ENCODE peak calls at places on chromosome 3, in nine cellular contexts. N is left ventricle myocardium superior; D is activated T-cell treated with anti-CD3 and anti-CD28 coated beads, Interleukin-2, amount 50 U/mL, for 72 hours; B is Right ventricle myocardium superior; S is Right ventricle myocardium inferior; K is activated T-helper 17 cell treated with anti-CD3 and anti-CD28 coated beads, Interleukin-2, amount 50 U/mL, for 72 hours; J is stimulated activated naive CD8-positive, alpha-beta T cell treated with anti-CD3 and anti-CD28 coated beads, Interleukin-15, Interleukin-2, amounts not matched to agents 100 U/mL and 50 U/mL, for 24 hours; Q is pancreas; A is naive thymus-derived CD4-positive, alpha-beta T cell. Z is an unnamed sample.

GRCh38 chr3:197224034-197224444 is 74.4 kb downstream of the DLG1 start:
- ATAC-seq in D (no peak), Q (peak; percentile 46), N (peak; percentile 42), K (no peak), S (no peak), A (no peak), B (peak; percentile 49), J (peak; percentile 71), Z (peak; percentile 54)

GRCh38 chr3:149536429-149536828 is 61.9 kb downstream of the TM4SF4 start:
- ATAC-seq in A (no peak), K (no peak), J (no peak), Q (peak; percentile 75), D (no peak), N (peak; percentile 92), B (peak; percentile 93), S (peak; percentile 82), Z (no peak)

GRCh38 chr3:38085943-38086324 is 46.9 kb downstream of the DLEC1 start:
- ATAC-seq in S (peak; percentile 71), D (no peak), B (peak; percentile 71), J (peak; percentile 12), N (peak; percentile 73), Q (no peak), K (peak; percentile 36), A (peak; percentile 8), Z (no peak)

GRCh38 chr3:45746974-45747622 is 49.2 kb downstream of the SLC6A20 start:
- ATAC-seq in B (peak; percentile 11), J (peak; percentile 26), A (no peak), D (no peak), Q (no peak), S (peak; percentile 16), K (no peak), N (peak; percentile 20), Z (peak; percentile 23)

GRCh38 chr3:72438072-72438471 is 410.2 kb downstream of the SHQ1 start:
- ATAC-seq in J (peak; percentile 21), Q (no peak), N (peak; percentile 51), D (peak; percentile 25), A (no peak), B (no peak), S (no peak), K (peak; percentile 43), Z (no peak)

GRCh38 chr3:37853691-37854413 is 7.8 kb upstream of the CTDSPL start:
- ATAC-seq in J (no peak), D (no peak), B (no peak), Q (peak; percentile 46), A (no peak), K (no peak), S (no peak), N (no peak), Z (peak; percentile 95)

GRCh38 chr3:179432021-179432420 is 19.2 kb downstream of the GNB4 start:
- ATAC-seq in K (no peak), Q (no peak), B (peak; percentile 28), N (peak; percentile 33), D (no peak), A (peak; percentile 8), J (no peak), S (no peak), Z (no peak)

GRCh38 chr3:46184469-46184868 is 23.6 kb downstream of the CCR1 start:
- ATAC-seq in N (no peak), S (no peak), A (no peak), Q (no peak), K (no peak), D (peak; percentile 71), J (peak; percentile 33), B (no peak), Z (peak; percentile 63)

GRCh38 chr3:119352863-119353527 is 58.8 kb downstream of the ARHGAP31 start:
- ATAC-seq in B (peak; percentile 73), A (peak; percentile 77), D (peak; percentile 54), K (peak; percentile 44), Q (no peak), N (peak; percentile 67), J (no peak), S (peak; percentile 75), Z (peak; percentile 71)

GRCh38 chr3:4819761-4820160 is 159.5 kb upstream of the BHLHE40 start:
- ATAC-seq in D (no peak), A (no peak), S (no peak), N (no peak), K (no peak), B (no peak), Q (no peak), J (no peak), Z (no peak)

GRCh38 chr3:71016141-71016845 is 567.2 kb downstream of the FOXP1 start:
- ATAC-seq in S (no peak), A (no peak), Q (no peak), N (peak; percentile 18), J (no peak), B (no peak), D (no peak), K (no peak), Z (no peak)